ENCODE peak calls at places on chromosomes 4 and X, in four cellular contexts. L is ovary, X is natural killer cell, Y is progenitor cell of endocrine pancreas. B is an unnamed sample.

GRCh38 chr4:113952452-113953029 is 26.9 kb downstream of the ARSJ start:
- DNase-seq in L (no peak), X (no peak), Y (peak), B (no peak)

GRCh38 chrX:2614911-2615310 is 76.2 kb upstream of the CD99 start:
- DNase-seq in L (no peak), X (no peak), Y (no peak), B (no peak)

GRCh38 chr4:36310793-36311192 is 29.4 kb downstream of the DTHD1 start:
- DNase-seq in L (no peak), X (no peak), Y (no peak), B (no peak)

GRCh38 chr4:76305971-76306881 is at the start of gene STBD1:
- DNase-seq in L (peak), X (peak), Y (peak), B (peak)

GRCh38 chrX:17537652-17538301 is 162.8 kb downstream of the NHS start:
- DNase-seq in L (no peak), X (no peak), Y (no peak), B (no peak)

GRCh38 chr4:158094413-158095110 is 78.3 kb downstream of the GASK1B start:
- DNase-seq in L (peak), X (no peak), Y (peak), B (no peak)

GRCh38 chr4:102352774-102353173 is 7.5 kb upstream of the SLC39A8 start:
- DNase-seq in L (no peak), X (no peak), Y (no peak), B (no peak)

GRCh38 chrX:13965531-13965930 is 64.2 kb downstream of the GEMIN8 start:
- DNase-seq in L (no peak), X (no peak), Y (no peak), B (no peak)

GRCh38 chrX:107710617-107711391 is 64.8 kb downstream of the TSC22D3 start:
- DNase-seq in L (no peak), X (peak), Y (no peak), B (peak)

GRCh38 chr4:48269861-48270515 is 350 bp upstream of the TEC start:
- DNase-seq in L (peak), X (peak), Y (peak), B (peak)

GRCh38 chrX:43456906-43457305 is 199.2 kb upstream of the MAOA start:
- DNase-seq in L (no peak), X (no peak), Y (no peak), B (no peak)

GRCh38 chr4:54228563-54229501 is at the start of gene PDGFRA:
- DNase-seq in L (peak), X (no peak), Y (no peak), B (no peak)

GRCh38 chr4:165524532-165525190 is 145.9 kb downstream of the CPE start:
- DNase-seq in L (no peak), X (no peak), Y (no peak), B (no peak)

GRCh38 chrX:48613502-48614160 is 16.3 kb downstream of the WDR13 start:
- DNase-seq in L (no peak), X (no peak), Y (no peak), B (no peak)

GRCh38 chrX:153886915-153887314 is 942 bp upstream of the L1CAM start:
- DNase-seq in L (no peak), X (no peak), Y (no peak), B (no peak)

GRCh38 chr4:181677621-181678020 is 565.6 kb upstream of the TENM3 start:
- DNase-seq in L (no peak), X (no peak), Y (no peak), B (no peak)

GRCh38 chr4:2587215-2587823 is 50.9 kb downstream of the FAM193A start:
- DNase-seq in L (no peak), X (no peak), Y (no peak), B (no peak)

GRCh38 chrX:106263817-106264216 is 95.7 kb downstream of the PWWP3B start:
- DNase-seq in L (no peak), X (no peak), Y (no peak), B (no peak)

GRCh38 chr4:7089211-7089964 is 21.5 kb upstream of the GRPEL1 start:
- DNase-seq in L (no peak), X (no peak), Y (no peak), B (no peak)

GRCh38 chr4:90845777-90846176 is 718.6 kb downstream of the CCSER1 start:
- DNase-seq in L (no peak), X (no peak), Y (no peak), B (no peak)

DNA sequence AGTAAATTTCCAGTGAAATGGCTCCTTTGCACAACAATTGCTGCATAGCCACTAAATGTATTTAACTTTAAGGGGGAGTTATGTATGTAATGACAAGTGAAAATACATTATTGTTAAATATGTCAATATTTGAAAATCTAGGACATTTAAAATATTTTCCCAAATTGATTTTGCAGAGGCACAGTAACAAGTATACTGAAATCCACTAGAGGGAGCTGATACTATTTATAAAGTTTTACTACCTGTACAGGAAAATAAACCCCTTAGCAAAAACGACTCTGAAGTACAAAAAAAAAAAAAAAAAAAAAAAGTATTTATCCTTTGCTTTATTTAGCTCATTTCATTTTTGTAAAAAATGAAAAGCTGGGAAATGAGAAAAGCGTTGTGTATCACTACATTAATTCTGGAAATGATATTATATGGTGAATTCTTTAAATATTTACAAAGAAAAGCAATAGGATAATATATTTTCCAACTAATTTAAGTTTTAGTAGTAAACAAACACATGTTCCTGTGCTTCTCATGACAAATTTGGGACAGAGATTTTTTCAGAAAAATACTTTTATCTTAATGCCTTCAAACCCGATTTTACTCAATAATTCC is 727.7 kb downstream of the DMD start:
- DNase-seq in L (no peak), X (no peak), Y (no peak), B (no peak)
- TF ChIP-seq CTCF in L (no peak), X (no peak), Y (peak), B (no peak)

GRCh38 chr4:37844204-37844603 is 17.7 kb downstream of the PGM2 start:
- DNase-seq in L (no peak), X (no peak), Y (no peak), B (no peak)

GRCh38 chr4:37839426-37839825 is 12.9 kb downstream of the PGM2 start:
- DNase-seq in L (no peak), X (no peak), Y (no peak), B (no peak)

GRCh38 chr4:37847311-37847710 is 20.8 kb downstream of the PGM2 start:
- DNase-seq in L (no peak), X (no peak), Y (no peak), B (no peak)

GRCh38 chr4:37845201-37845600 is 18.7 kb downstream of the PGM2 start:
- DNase-seq in L (no peak), X (no peak), Y (no peak), B (no peak)
- TF ChIP-seq CTCF in L (no peak), X (no peak), Y (no peak), B (no peak)

DNA sequence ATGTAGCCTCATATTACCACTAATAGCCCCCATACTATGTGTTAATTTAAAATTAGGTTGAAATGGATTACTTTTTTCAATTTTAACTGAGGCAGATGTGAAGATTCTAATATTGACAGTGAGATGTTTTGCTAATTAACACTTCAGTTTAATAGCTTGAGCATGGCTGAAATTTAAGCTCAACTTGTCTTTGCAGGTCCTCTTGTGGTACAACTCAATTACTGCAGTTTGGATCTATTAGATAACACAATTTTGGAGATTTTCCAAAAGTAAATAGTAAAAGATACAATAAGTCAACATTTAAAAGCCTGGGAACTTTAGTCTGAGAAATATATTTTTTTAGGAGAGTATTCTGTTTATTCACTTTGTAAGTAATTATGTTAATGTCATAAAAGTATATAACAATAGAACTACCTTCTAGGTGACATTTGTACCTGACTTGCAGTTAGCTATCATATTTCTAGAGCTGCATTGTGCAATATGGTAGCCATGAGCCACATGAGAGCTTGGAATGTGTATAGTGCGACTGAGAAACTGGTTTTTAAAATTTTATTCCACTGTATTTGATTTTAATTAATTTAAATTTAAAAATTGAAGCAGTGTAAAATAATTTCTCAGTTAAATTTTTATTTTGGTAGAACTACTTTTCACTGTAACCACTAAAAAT is 73.1 kb upstream of the FMR1 start:
- DNase-seq in L (no peak), X (no peak), Y (no peak), B (no peak)
- TF ChIP-seq CTCF in L (no peak), X (no peak), Y (peak), B (no peak)

GRCh38 chr4:163591614-163592020 is 97.1 kb downstream of the TMA16 start:
- DNase-seq in L (no peak), X (no peak), Y (no peak), B (no peak)

GRCh38 chr4:163590609-163591264 is 96.2 kb downstream of the TMA16 start:
- DNase-seq in L (no peak), X (no peak), Y (no peak), B (no peak)

GRCh38 chr4:163592207-163592606 is 97.7 kb downstream of the TMA16 start:
- DNase-seq in L (no peak), X (no peak), Y (no peak), B (no peak)

GRCh38 chr4:163590103-163590502 is 95.6 kb downstream of the TMA16 start:
- DNase-seq in L (no peak), X (no peak), Y (no peak), B (no peak)

DNA sequence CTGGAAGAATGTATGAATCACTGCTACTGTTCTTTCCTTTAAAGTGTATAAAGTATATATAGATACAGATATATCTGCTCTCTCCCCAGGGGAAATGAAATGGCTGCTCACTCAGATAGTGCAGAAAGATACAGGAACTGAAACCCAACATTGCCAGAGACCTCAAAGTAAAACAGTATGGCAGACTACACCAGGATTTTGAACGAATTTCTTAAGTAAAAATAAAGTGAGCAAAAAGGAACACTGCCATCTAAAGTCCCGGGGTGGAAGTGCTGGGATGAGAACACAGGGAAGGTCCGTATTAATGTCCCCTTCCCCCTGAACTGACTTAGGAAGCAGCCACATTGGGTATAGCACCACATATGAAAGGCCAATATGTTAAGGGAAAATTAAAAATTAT is 93.4 kb downstream of the TMA16 start:
- DNase-seq in L (no peak), X (no peak), Y (no peak), B (peak)
- TF ChIP-seq CTCF in L (no peak), X (no peak), Y (peak), B (no peak)

GRCh38 chrX:78024349-78025108 is 55.1 kb upstream of the PGAM4 start:
- DNase-seq in L (no peak), X (no peak), Y (no peak), B (peak)
- TF ChIP-seq CTCF in L (no peak), X (peak), Y (peak), B (no peak)

DNA sequence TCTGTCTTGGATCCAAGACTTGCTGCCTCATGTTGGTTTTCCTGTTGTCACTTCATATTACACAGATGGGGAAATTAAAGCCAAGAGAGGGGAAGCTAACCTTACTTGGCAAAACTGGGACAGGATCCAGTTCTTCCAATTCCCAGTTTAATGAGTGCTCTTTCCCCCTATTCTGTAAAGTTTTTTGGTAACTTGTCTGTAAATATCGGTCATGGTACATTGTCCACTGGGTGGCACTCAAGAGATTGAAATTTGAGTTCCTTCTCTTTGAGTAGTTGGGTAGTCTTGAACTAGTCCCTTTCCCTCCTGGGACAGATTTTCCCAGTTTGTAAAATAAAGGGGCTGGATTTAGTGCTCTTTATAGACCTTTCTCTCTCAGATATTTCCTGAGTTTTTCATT is 12.4 kb upstream of the EOLA2 start:
- DNase-seq in L (no peak), X (no peak), Y (no peak), B (no peak)
- TF ChIP-seq CTCF in L (no peak), X (no peak), Y (peak), B (no peak)

GRCh38 chrX:136767104-136767941 is 13.4 kb downstream of the ARHGEF6 start:
- DNase-seq in L (peak), X (peak), Y (peak), B (peak)
- TF ChIP-seq CTCF in L (peak), X (no peak), Y (peak), B (no peak)

GRCh38 chr4:69025191-69025998 is 70.9 kb upstream of the UGT2B7 start:
- DNase-seq in L (no peak), X (no peak), Y (peak), B (no peak)
- TF ChIP-seq CTCF in L (no peak), X (no peak), Y (peak), B (no peak)